ENCODE peak calls at places on chromosome 3, in ten cellular contexts. E is astrocyte of the spinal cord, D is cardiac fibroblast, S is astrocyte, I is spleen, M is hepatocyte, L is heart left ventricle, T is upper lobe of left lung, J is CD14-positive monocyte, X is uterus. Z is an unnamed sample.

GRCh38 chr3:135134717-135135116 is 339.7 kb downstream of the EPHB1 start:
- DNase-seq in I (no peak), X (no peak), D (no peak), L (no peak), J (no peak), S (no peak), M (no peak), T (no peak), E (no peak), Z (peak; percentile 41)

GRCh38 chr3:13022348-13023250 is 50.6 kb downstream of the IQSEC1 start:
- DNase-seq in D (peak; percentile 90), E (peak; percentile 91), L (peak; percentile 91), X (peak; percentile 84), S (peak; percentile 86), J (no peak), T (no peak), M (peak; percentile 81), I (peak; percentile 89), Z (peak; percentile 92)

GRCh38 chr3:194082596-194083220 is 53.2 kb upstream of the HES1 start:
- DNase-seq in J (no peak), L (peak; percentile 77), S (no peak), T (no peak), X (no peak), D (peak; percentile 67), M (no peak), E (no peak), I (no peak), Z (no peak)

GRCh38 chr3:29466442-29466841 is 185.6 kb downstream of the RBMS3 start:
- DNase-seq in J (no peak), I (no peak), T (no peak), D (no peak), E (no peak), M (no peak), L (no peak), X (no peak), S (no peak), Z (no peak)

GRCh38 chr3:132232231-132232792 is 84.9 kb upstream of the ACP3 start:
- DNase-seq in I (no peak), E (no peak), S (peak; percentile 2), J (no peak), M (no peak), L (no peak), T (no peak), X (no peak), D (peak; percentile 11), Z (no peak)

GRCh38 chr3:127065561-127066270 is 82.8 kb downstream of the PLXNA1 start:
- DNase-seq in M (no peak), L (no peak), J (no peak), X (no peak), T (no peak), D (no peak), E (peak; percentile 8), S (peak; percentile 14), I (peak; percentile 41), Z (no peak)

GRCh38 chr3:37992271-37993066 is 1.9 kb downstream of the VILL start:
- DNase-seq in M (peak; percentile 84), J (peak; percentile 15), X (no peak), E (no peak), D (no peak), S (no peak), I (peak; percentile 70), L (peak; percentile 4), T (peak; percentile 66), Z (no peak)

GRCh38 chr3:190097617-190098016 is 23.1 kb downstream of the P3H2 start:
- DNase-seq in J (no peak), S (no peak), T (no peak), E (no peak), X (no peak), D (peak; percentile 51), I (no peak), M (no peak), L (no peak), Z (peak; percentile 27)

GRCh38 chr3:153397806-153398205 is 235.8 kb downstream of the RAP2B start:
- DNase-seq in I (no peak), S (no peak), D (no peak), M (no peak), E (no peak), J (no peak), X (no peak), T (no peak), L (no peak), Z (no peak)

DNA sequence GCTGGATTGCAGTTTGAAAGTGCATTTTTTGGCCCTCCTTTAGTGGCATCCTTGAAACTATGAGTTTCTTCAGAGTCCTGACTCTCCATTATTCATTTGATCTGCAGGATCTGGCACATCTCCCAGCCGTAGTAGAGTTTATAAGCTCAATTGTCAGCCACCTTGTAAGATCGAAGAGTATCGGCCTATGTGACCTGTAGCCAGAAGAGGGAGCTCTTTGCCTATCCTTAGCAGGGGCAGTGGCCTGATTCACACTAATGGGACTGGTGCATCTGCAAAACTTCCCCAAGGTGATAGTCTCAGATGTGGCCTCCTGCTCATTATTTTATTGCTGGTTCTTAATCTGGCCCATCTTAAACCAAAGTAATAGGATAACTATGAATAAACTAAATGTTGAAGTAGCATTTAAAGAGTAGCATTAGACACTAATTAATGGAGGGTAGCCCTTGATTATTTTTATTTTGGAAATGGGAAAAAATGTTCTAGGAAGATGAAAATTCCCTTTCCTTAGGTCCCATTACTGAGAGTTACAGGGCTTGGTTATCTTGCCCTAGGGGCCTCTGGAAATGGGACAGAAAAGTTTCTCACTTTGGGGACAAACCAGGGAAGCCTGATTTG is 21.2 kb downstream of the GCSAM start:
- DNase-seq in T (peak; percentile 50), X (no peak), D (peak; percentile 82), E (peak; percentile 67), S (peak; percentile 38), J (peak; percentile 66), I (no peak), M (peak; percentile 81), L (no peak), Z (peak; percentile 56)
- TF ChIP-seq CTCF in T (peak; percentile 56), X (peak; percentile 35), D (peak; percentile 89), E (peak; percentile 82), S (peak; percentile 64), J (peak; percentile 92), I (peak; percentile 82), M (peak; percentile 67), L (peak; percentile 79), Z (peak; percentile 69)

DNA sequence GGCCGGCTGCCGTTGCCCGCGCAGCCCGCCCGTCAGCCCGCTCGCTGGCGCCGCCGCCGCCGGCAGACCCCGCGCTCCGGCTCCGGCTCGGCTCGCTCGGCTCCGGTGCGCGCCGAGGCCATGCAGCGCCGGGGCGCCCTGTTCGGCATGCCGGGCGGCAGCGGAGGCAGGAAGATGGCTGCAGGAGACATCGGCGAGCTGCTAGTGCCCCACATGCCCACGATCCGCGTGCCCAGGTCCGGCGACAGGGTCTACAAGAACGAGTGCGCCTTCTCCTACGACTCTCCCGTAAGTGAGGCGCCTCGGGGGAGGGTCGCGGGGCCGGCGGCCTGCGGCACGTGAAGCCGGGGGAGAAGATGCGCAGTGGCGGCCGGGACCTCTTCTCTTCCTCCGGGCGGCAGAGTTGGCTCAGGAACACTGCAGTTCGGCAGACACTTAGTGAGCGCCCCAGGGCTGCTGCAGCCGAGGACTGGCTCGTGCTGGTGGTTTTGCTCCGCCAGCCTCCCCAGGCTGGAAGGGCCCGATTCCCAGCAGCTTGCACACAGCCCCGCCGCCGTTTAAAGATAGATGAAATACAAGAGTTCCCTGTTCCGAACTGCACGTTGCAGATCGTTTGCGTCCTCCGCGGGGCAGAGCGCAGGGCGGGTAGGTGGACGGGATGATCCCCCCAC is 401 bp downstream of the USP13 start:
- DNase-seq in M (peak; percentile 85), T (peak; percentile 88), L (peak; percentile 88), D (peak; percentile 87), X (peak; percentile 67), I (peak; percentile 92), J (peak; percentile 48), E (peak; percentile 83), S (peak; percentile 76), Z (peak; percentile 83)
- TF ChIP-seq CTCF in M (peak; percentile 32), T (no peak), L (peak; percentile 10), D (no peak), X (no peak), I (no peak), J (no peak), E (peak; percentile 21), S (no peak), Z (no peak)

DNA sequence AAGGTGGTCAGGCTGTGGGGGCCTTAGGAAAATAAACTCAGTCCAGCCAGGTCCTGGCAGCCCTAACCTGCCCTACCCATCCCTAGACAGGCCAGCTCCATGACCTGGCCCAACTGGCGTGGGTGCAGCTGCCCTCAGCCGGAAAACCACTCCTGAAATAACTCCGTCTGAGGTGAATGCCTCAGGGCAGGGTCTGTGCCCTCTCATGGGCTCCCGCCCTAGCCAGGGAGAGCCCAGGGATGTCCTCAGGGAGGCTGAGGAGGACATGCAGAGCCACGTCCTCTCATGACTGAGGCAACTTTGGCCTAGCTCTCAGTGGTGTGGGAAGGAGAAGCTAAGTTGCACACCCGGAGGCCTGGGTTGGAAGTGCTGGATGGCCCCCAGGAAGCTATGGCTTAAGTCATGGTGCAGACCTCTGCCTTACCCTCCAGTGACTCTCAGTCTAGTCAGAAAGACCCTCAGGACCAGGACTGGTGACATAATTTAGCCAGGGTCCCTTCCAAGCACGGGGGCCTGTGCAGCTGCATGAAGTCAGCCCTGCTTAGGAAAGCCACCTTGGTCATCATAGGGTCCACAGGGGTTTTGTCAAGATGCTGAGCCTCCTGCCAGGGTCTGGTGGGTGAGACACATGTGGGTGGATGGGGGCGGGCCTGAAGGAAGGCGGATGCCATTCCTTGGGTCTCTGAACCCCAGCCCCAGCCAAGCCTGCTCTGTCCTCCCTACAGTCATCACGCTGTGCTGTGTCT is 7.4 kb downstream of the TMIE start:
- DNase-seq in X (peak; percentile 9), J (no peak), I (peak; percentile 68), E (no peak), M (no peak), T (peak; percentile 16), D (no peak), L (no peak), S (no peak), Z (no peak)
- TF ChIP-seq CTCF in X (no peak), J (no peak), I (no peak), E (no peak), M (no peak), T (no peak), D (no peak), L (no peak), S (no peak), Z (no peak)

GRCh38 chr3:60948488-60948887 is 302.8 kb downstream of the FHIT start:
- DNase-seq in I (no peak), S (no peak), X (no peak), M (no peak), J (no peak), T (no peak), E (peak; percentile 34), D (peak; percentile 14), L (no peak), Z (no peak)
- TF ChIP-seq CTCF in I (no peak), S (peak; percentile 38), X (no peak), M (peak; percentile 35), J (no peak), T (peak; percentile 12), E (peak; percentile 41), D (peak; percentile 13), L (peak; percentile 32), Z (peak; percentile 33)

DNA sequence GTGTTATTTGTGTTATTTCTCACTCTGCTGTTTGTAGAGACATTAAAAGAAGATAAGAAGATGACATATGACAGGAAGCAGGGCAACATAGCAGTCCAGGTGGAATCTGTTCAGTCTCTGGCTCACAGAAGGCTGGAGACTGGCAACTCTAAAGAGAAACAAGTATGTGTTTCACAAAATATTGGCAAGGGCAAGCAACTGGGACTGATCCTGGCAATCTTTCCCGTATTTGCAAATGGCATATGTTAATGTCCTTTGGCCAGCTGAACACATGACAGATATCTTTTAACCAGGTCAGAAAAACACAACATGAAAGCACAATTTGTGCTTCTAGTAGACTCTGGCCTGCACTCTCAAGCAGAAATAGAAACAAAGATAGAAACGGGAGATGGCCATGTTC is 1354.1 kb upstream of the EPHA6 start:
- DNase-seq in I (no peak), S (no peak), J (no peak), D (peak; percentile 3), E (no peak), T (no peak), X (no peak), L (peak; percentile 34), M (no peak), Z (no peak)
- TF ChIP-seq CTCF in I (no peak), S (no peak), J (no peak), D (no peak), E (no peak), T (no peak), X (no peak), L (no peak), M (no peak), Z (no peak)

Z was measured in glutamatergic neuron.